ENCODE peak calls at places on chromosomes 2 and 18, in seven cellular contexts. D is H1, V is SK-N-SH, N is HCT116, J is K562, A is HepG2, B is GM12878. L is an unnamed sample.

GRCh38 chr2:229586012-229586411 is 128.3 kb downstream of the DNER start:
- DNase-seq in A (no peak), J (no peak), B (no peak), V (no peak), D (no peak), N (peak), L (no peak)

GRCh38 chr2:61632276-61633169 is 94.4 kb upstream of the XPO1 start:
- DNase-seq in N (no peak), V (no peak), A (no peak), J (no peak), D (no peak), B (no peak), L (no peak)

GRCh38 chr2:233354971-233355574 is 779 bp downstream of the DGKD start:
- DNase-seq in V (peak), B (no peak), N (no peak), A (no peak), D (peak), J (no peak), L (no peak)

GRCh38 chr2:222298311-222299150 is at the start of gene PAX3:
- DNase-seq in J (no peak), V (peak), A (no peak), B (no peak), D (peak), N (no peak), L (no peak)

GRCh38 chr18:43303376-43303775 is 26.1 kb upstream of the SYT4 start:
- DNase-seq in B (no peak), J (no peak), V (no peak), D (no peak), A (no peak), N (no peak), L (no peak)

GRCh38 chr2:42693688-42694479 is 70.1 kb downstream of the OXER1 start:
- DNase-seq in A (no peak), J (no peak), D (no peak), B (no peak), V (no peak), N (no peak), L (no peak)

GRCh38 chr2:10296142-10296541 is 6.6 kb upstream of the HPCAL1 start:
- DNase-seq in N (no peak), B (no peak), J (no peak), A (no peak), D (no peak), V (no peak), L (no peak)

GRCh38 chr2:112173646-112174319 is 35.6 kb downstream of the FBLN7 start:
- DNase-seq in N (no peak), V (peak), J (no peak), A (peak), D (no peak), B (no peak), L (no peak)

GRCh38 chr2:234081970-234082822 is 31.7 kb downstream of the SPP2 start:
- DNase-seq in J (no peak), V (no peak), N (no peak), A (peak), B (no peak), D (no peak), L (no peak)

GRCh38 chr2:237627463-237628321 is at the start of gene LRRFIP1:
- DNase-seq in D (peak), N (no peak), B (no peak), V (peak), J (no peak), A (no peak), L (no peak)

GRCh38 chr2:50922506-50922905 is 109.4 kb downstream of the NRXN1 start:
- DNase-seq in A (no peak), N (no peak), B (no peak), D (no peak), V (no peak), J (no peak), L (no peak)

GRCh38 chr2:99340669-99341236 is 3.6 kb downstream of the EIF5B start:
- DNase-seq in A (peak), J (peak), B (no peak), D (no peak), N (no peak), V (no peak), L (no peak)

GRCh38 chr2:192155521-192156118 is 39.1 kb downstream of the TMEFF2 start:
- DNase-seq in A (no peak), D (no peak), V (no peak), J (no peak), B (no peak), N (no peak), L (no peak)

GRCh38 chr2:227058888-227059399 is 105.1 kb downstream of the COL4A4 start:
- DNase-seq in V (no peak), A (no peak), J (no peak), N (no peak), B (no peak), D (no peak), L (no peak)
- TF ChIP-seq YY1 in V (no peak), A (no peak), J (no peak), N (no peak), B (no peak), D (no peak), L (no peak)

GRCh38 chr2:63099032-63099431 is 48.4 kb downstream of the OTX1 start:
- DNase-seq in N (no peak), A (no peak), V (no peak), J (no peak), B (no peak), D (no peak), L (no peak)
- TF ChIP-seq YY1 in N (no peak), A (no peak), V (no peak), J (no peak), B (no peak), D (no peak), L (no peak)

GRCh38 chr18:73365018-73365417 is 497.2 kb upstream of the NETO1 start:
- DNase-seq in D (no peak), J (no peak), A (no peak), N (no peak), B (no peak), V (no peak), L (no peak)

DNA sequence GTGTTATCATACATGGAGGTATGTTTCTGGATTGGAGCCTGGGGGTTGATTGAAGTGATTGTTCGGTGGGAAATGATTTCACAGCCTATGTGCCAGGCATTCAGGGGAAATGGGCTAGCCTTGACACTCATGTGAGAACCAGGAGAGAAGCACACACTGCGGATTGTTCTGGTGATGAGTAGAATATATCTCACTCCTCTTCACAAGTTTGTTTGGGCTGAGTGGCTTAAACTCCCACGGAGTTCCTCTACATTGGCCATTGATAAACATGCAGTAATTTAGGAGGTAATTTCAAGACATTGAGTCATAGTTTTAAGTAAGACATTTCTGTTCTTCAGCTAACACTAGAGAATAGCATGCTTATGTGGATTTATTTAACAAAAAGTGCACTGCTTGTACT is 498.9 kb upstream of the NETO1 start:
- DNase-seq in N (no peak), V (no peak), D (no peak), A (no peak), B (no peak), J (no peak), L (no peak)
- TF ChIP-seq YY1 in N (no peak), V (no peak), D (no peak), A (no peak), B (no peak), J (no peak), L (no peak)

GRCh38 chr2:70086838-70087702 is at the start of gene PCBP1:
- DNase-seq in A (peak), J (peak), V (peak), D (peak), N (peak), B (peak), L (peak)

GRCh38 chr2:70089220-70089945 is 2.1 kb downstream of the PCBP1 start:
- DNase-seq in B (no peak), V (peak), A (peak), J (peak), N (no peak), D (peak), L (no peak)

GRCh38 chr2:70089946-70090523 is 2.8 kb downstream of the PCBP1 start:
- DNase-seq in V (no peak), D (no peak), J (no peak), A (no peak), N (no peak), B (no peak), L (no peak)

GRCh38 chr2:70087703-70088507 is 628 bp downstream of the PCBP1 start:
- DNase-seq in A (peak), N (no peak), D (peak), V (peak), J (peak), B (no peak), L (no peak)

GRCh38 chr2:70088508-70089219 is 1.4 kb downstream of the PCBP1 start:
- DNase-seq in N (no peak), V (peak), A (peak), J (no peak), D (no peak), B (no peak), L (no peak)
- TF ChIP-seq YY1 in N (no peak), V (no peak), A (no peak), J (no peak), D (no peak), B (no peak), L (no peak)

DNA sequence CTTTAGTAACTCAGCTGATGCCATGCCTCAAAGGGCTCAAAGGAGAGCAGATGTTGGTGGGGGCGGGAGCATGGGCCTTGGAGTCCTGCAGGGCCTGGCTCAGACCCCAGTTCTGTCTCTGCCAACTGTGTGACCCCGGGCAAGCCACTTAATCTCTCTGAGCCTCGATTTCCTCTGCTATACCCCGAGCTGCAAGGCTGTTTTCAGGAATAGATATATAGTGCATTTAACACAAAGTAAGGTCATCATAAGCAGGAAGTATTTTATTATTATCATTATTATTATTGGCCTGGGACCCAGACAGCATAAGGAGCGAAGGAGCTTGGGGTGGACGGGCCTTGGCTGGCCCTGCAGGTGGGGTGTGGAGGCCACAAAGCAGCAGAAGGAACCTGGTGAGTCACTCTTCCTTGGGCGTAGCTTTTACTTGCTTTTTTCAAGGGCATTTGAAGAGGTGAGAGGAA is 162.7 kb downstream of the INHBB start:
- DNase-seq in N (no peak), V (no peak), J (no peak), D (no peak), B (no peak), A (no peak), L (no peak)
- TF ChIP-seq YY1 in N (no peak), V (no peak), J (no peak), D (no peak), B (no peak), A (no peak), L (no peak)

DNA sequence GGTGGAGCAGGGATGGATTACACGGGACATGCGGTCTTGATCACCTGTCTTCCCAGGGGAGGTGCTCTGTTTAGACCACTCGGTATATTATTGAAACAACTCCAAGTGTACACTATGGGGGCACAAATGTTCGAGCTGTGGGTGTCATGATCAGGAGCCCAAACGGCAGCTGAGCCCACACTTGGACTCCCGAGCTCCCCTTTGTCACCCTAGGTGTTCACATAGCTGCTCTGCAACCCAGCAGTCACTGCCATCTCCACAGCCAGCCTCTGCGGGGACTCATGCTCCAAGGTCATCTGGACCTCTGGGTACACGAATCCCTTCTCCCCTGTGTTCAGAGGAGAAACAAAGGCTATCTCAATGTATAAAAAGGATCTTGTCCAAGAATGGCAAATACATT is 46.0 kb downstream of the CAPN13 start:
- DNase-seq in A (no peak), V (no peak), N (no peak), J (no peak), D (no peak), B (no peak), L (no peak)
- TF ChIP-seq YY1 in A (no peak), V (no peak), N (no peak), J (no peak), D (no peak), B (no peak), L (no peak)

GRCh38 chr2:95044598-95044997 is 19.1 kb downstream of the MAL start:
- DNase-seq in B (no peak), J (no peak), D (no peak), A (no peak), N (no peak), V (no peak), L (no peak)

GRCh38 chr2:95041060-95041823 is 15.7 kb downstream of the MAL start:
- DNase-seq in N (no peak), A (no peak), J (no peak), B (no peak), V (no peak), D (no peak), L (no peak)

GRCh38 chr2:95041824-95042442 is 16.4 kb downstream of the MAL start:
- DNase-seq in A (no peak), J (no peak), N (no peak), D (no peak), V (no peak), B (no peak), L (no peak)

GRCh38 chr2:95042472-95043271 is 17.2 kb downstream of the MAL start:
- DNase-seq in A (no peak), V (no peak), D (no peak), N (no peak), B (no peak), J (no peak), L (no peak)

GRCh38 chr2:95043300-95043786 is 17.8 kb downstream of the MAL start:
- DNase-seq in D (no peak), V (no peak), A (no peak), B (peak), N (no peak), J (no peak), L (no peak)
- TF ChIP-seq YY1 in D (no peak), V (no peak), A (no peak), B (no peak), N (no peak), J (no peak), L (no peak)

DNA sequence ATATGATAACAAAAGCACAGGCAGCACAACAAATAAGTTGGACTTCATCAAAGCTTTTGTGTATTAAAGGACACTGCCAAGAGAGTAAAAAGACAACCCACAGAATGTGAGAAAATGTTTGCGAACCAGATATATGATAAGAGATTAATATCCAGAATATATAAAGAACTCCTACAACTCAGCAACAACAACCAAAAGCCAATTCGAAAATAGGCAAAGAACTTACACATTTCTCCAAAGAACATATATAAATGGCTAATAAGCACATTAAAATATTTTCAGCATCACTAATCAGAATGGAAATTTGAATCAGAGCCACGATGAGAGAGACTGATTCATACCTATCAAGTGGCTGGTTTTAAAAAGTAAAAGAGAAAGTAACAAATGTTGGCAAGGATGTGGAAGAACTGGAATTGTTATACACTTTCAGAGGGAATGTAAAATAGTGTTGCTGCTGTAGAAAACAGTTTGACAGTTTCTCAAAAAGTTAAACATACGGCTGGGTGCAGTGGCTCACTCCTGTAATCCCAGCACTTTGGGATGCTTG is 25.2 kb downstream of the EPB41L5 start:
- DNase-seq in N (no peak), B (no peak), A (no peak), V (no peak), J (no peak), D (no peak), L (no peak)
- TF ChIP-seq YY1 in N (no peak), B (no peak), A (no peak), V (no peak), J (no peak), D (no peak), L (no peak)

GRCh38 chr2:132667716-132668115 is 2.3 kb downstream of the LYPD1 start:
- DNase-seq in D (no peak), J (no peak), V (no peak), A (no peak), B (no peak), N (no peak), L (no peak)

GRCh38 chr2:132670104-132670960 is at the start of gene LYPD1:
- DNase-seq in A (no peak), B (no peak), N (no peak), V (peak), D (peak), J (no peak), L (no peak)

GRCh38 chr2:132669854-132670103 is 226 bp downstream of the LYPD1 start:
- DNase-seq in B (no peak), V (peak), A (no peak), N (no peak), D (peak), J (no peak), L (no peak)

GRCh38 chr2:132668986-132669853 is 785 bp downstream of the LYPD1 start:
- DNase-seq in J (no peak), D (peak), N (no peak), A (no peak), B (no peak), V (peak), L (no peak)

GRCh38 chr2:132668189-132668833 is 1.7 kb downstream of the LYPD1 start:
- DNase-seq in J (no peak), N (no peak), A (no peak), D (peak), B (no peak), V (peak), L (no peak)
- TF ChIP-seq YY1 in J (no peak), N (no peak), A (no peak), D (no peak), B (no peak), V (no peak), L (no peak)

L was measured in NT2/D1.